ENCODE peak calls at places on chromosomes 5 and 9, in nine cellular contexts. N is uterus, T is AG09309, Z is GM23338, C is fibroblast of pulmonary artery, A is endothelial cell of umbilical vein, Q is astrocyte, B is hepatocyte, X is Peyer's patch. J is an unnamed sample.

GRCh38 chr5:133944263-133945230 is 23.9 kb downstream of the C5orf15 start:
- DNase-seq in C (peak), B (peak), Q (peak), X (peak), N (no peak), T (no peak), Z (peak), A (peak), J (peak)

GRCh38 chr5:171431251-171431777 is 11.9 kb downstream of the FGF18 start:
- DNase-seq in X (no peak), Q (no peak), A (no peak), N (no peak), C (no peak), Z (no peak), B (no peak), T (no peak), J (no peak)

GRCh38 chr9:96856363-96857286 is 2.3 kb upstream of the ZNF782 start:
- DNase-seq in T (peak), N (no peak), A (peak), C (peak), Q (peak), Z (peak), B (peak), X (peak), J (no peak)

GRCh38 chr5:167642779-167643517 is 648.5 kb upstream of the WWC1 start:
- DNase-seq in N (no peak), C (peak), T (peak), A (peak), Q (peak), X (no peak), B (no peak), Z (no peak), J (no peak)

GRCh38 chr9:136787690-136788400 is 3.3 kb upstream of the TMEM141 start:
- DNase-seq in C (peak), N (peak), T (no peak), B (peak), Z (peak), X (peak), A (peak), Q (no peak), J (no peak)

GRCh38 chr5:36878421-36879088 is 2.0 kb downstream of the NIPBL start:
- DNase-seq in A (peak), B (peak), C (peak), Q (peak), T (no peak), Z (peak), N (no peak), X (no peak), J (no peak)

GRCh38 chr5:177129206-177129605 is 4.4 kb upstream of the NSD1 start:
- DNase-seq in X (no peak), T (no peak), A (no peak), Q (no peak), N (no peak), Z (no peak), B (no peak), C (no peak), J (no peak)

GRCh38 chr5:100877277-100877676 is 25.8 kb downstream of the ST8SIA4 start:
- DNase-seq in C (peak), X (no peak), N (no peak), Q (no peak), A (peak), Z (no peak), B (no peak), T (no peak), J (no peak)

GRCh38 chr9:118362123-118362522 is 657.9 kb downstream of the TLR4 start:
- DNase-seq in Q (peak), C (no peak), Z (no peak), N (no peak), X (no peak), A (no peak), B (no peak), T (no peak), J (no peak)

GRCh38 chr9:135339378-135339973 is 140.1 kb upstream of the PPP1R26 start:
- DNase-seq in B (no peak), C (no peak), X (peak), N (peak), A (no peak), T (no peak), Q (no peak), Z (no peak), J (no peak)

GRCh38 chr9:69671904-69672827 is at the start of gene APBA1:
- DNase-seq in N (peak), Z (peak), X (peak), C (peak), A (peak), B (peak), T (no peak), Q (peak), J (peak)

GRCh38 chr9:113520109-113520642 is 56.6 kb downstream of the RGS3 start:
- DNase-seq in N (no peak), Z (no peak), T (no peak), Q (peak), B (peak), A (peak), C (peak), X (peak), J (no peak)

GRCh38 chr5:139847790-139848507 is 52.3 kb downstream of the PSD2 start:
- DNase-seq in Q (peak), N (peak), A (peak), X (peak), C (peak), B (peak), Z (peak), T (no peak), J (no peak)

GRCh38 chr9:105835721-105836120 is 141.4 kb downstream of the TMEM38B start:
- DNase-seq in N (no peak), Q (no peak), C (no peak), Z (no peak), X (no peak), B (no peak), T (no peak), A (no peak), J (no peak)

GRCh38 chr9:118478752-118479151 is 774.5 kb downstream of the TLR4 start:
- DNase-seq in C (no peak), Z (no peak), T (no peak), X (no peak), B (no peak), A (no peak), Q (no peak), N (no peak), J (no peak)

GRCh38 chr9:131188986-131189385 is 63.6 kb downstream of the NUP214 start:
- DNase-seq in N (no peak), A (no peak), Q (no peak), C (no peak), Z (no peak), B (no peak), X (no peak), T (no peak), J (no peak)

GRCh38 chr5:68151812-68152211 is 63.7 kb upstream of the PIK3R1 start:
- DNase-seq in Z (no peak), Q (no peak), A (no peak), N (no peak), T (no peak), X (no peak), C (no peak), B (no peak), J (no peak)

GRCh38 chr5:173230741-173231380 is 4.1 kb downstream of the NKX2-5 start:
- DNase-seq in C (no peak), A (no peak), Z (no peak), Q (no peak), T (no peak), B (no peak), N (no peak), X (peak), J (no peak)

GRCh38 chr9:128523199-128523925 is 18.8 kb downstream of the GLE1 start:
- DNase-seq in Q (peak), Z (peak), T (no peak), X (no peak), N (peak), B (peak), C (peak), A (peak), J (no peak)

GRCh38 chr9:21904776-21905175 is 89.4 kb downstream of the CDKN2A start:
- DNase-seq in A (no peak), Q (no peak), N (no peak), C (no peak), X (no peak), Z (peak), T (no peak), B (no peak), J (no peak)
- TF ChIP-seq CTCF in A (no peak), Q (peak), N (no peak), C (no peak), X (no peak), Z (peak), T (peak), B (no peak), J (peak)

GRCh38 chr9:107248714-107249113 is 34.4 kb upstream of the RAD23B start:
- DNase-seq in T (no peak), Z (no peak), Q (no peak), C (no peak), N (no peak), X (no peak), A (no peak), B (no peak), J (no peak)

GRCh38 chr9:107249665-107250285 is 33.3 kb upstream of the RAD23B start:
- DNase-seq in A (no peak), X (no peak), Z (no peak), N (no peak), B (no peak), Q (no peak), T (no peak), C (no peak), J (no peak)

GRCh38 chr9:107243757-107244156 is 39.3 kb upstream of the RAD23B start:
- DNase-seq in X (peak), Z (no peak), T (no peak), C (peak), Q (peak), B (peak), A (no peak), N (no peak), J (no peak)

GRCh38 chr9:107249131-107249533 is 33.9 kb upstream of the RAD23B start:
- DNase-seq in C (no peak), X (no peak), N (no peak), B (no peak), Z (peak), Q (peak), T (no peak), A (no peak), J (no peak)

GRCh38 chr9:107246259-107247254 is 36.5 kb upstream of the RAD23B start:
- DNase-seq in Z (peak), A (no peak), N (no peak), Q (no peak), T (no peak), B (no peak), C (no peak), X (no peak), J (no peak)
- TF ChIP-seq CTCF in Z (peak), A (no peak), N (no peak), Q (no peak), T (no peak), B (no peak), C (peak), X (no peak), J (no peak)

DNA sequence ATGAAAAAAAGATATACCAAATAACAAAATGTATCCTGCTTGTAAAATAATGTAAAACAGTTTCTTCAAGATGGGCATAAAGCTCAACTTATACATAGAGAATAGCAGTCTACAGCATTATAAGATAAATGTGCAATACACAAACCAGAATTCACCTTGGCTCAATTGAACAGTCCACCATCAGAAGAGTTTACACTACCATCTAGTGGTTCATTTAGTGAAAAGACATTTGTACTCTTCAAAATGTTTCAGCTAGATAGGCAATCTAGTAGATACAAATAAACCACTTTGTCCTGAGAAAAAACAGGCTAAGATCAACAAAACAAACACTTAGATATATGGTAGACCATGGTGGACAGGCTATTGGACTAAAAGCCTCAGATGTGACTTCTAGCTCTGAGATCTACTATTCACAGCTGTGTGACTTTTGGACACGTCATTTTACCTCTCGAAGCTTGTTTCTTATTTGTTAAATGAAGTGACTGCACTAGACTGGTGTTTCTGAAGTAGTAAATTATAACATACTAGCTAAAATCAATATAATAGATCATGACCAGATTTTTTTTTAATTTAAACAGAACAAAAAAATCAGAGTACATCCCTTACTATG is 22.1 kb upstream of the TPD52L3 start:
- DNase-seq in B (peak), Z (peak), Q (peak), T (peak), N (no peak), X (no peak), C (peak), A (peak), J (no peak)
- TF ChIP-seq CTCF in B (peak), Z (peak), Q (peak), T (peak), N (peak), X (peak), C (peak), A (peak), J (peak)

DNA sequence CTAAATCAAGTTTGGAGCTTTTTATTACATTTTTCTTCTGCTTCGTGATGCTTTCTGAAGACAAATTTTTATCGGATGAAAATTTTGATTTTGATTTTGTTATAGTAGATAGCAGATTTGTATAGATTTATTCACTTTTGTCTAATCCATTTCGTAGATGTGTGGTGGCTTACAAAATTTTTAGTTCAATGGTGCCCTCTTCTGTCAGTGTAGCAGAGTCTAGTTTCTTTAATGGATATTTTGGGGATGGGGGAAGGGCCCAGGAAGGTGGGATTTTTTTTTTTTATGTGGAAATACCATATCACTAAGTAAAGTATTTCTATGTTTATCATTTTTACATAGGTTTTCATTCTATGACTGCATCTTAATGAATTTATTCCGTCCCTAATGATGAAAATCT is 259.9 kb upstream of the TARS1 start:
- DNase-seq in X (no peak), Z (peak), C (peak), Q (peak), B (no peak), A (peak), T (peak), N (no peak), J (no peak)
- TF ChIP-seq CTCF in X (no peak), Z (peak), C (peak), Q (peak), B (peak), A (no peak), T (peak), N (no peak), J (peak)

DNA sequence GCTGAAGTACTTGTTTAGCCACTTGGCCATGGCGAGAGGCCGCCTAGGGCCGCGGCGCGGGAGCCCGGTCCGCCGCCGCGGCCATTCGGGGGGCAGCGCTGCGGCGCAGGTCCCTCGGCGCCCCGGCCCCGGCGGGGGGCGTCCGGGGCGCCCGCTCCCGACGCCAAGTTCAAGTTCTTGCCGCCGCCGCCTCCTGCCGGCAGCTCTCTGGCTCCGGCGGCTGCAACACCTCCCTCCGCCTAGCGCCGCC is 486 bp downstream of the SHB start:
- DNase-seq in Z (peak), Q (no peak), N (peak), T (no peak), C (peak), X (peak), B (peak), A (peak), J (no peak)
- TF ChIP-seq CTCF in Z (peak), Q (no peak), N (peak), T (peak), C (peak), X (peak), B (no peak), A (peak), J (peak)

DNA sequence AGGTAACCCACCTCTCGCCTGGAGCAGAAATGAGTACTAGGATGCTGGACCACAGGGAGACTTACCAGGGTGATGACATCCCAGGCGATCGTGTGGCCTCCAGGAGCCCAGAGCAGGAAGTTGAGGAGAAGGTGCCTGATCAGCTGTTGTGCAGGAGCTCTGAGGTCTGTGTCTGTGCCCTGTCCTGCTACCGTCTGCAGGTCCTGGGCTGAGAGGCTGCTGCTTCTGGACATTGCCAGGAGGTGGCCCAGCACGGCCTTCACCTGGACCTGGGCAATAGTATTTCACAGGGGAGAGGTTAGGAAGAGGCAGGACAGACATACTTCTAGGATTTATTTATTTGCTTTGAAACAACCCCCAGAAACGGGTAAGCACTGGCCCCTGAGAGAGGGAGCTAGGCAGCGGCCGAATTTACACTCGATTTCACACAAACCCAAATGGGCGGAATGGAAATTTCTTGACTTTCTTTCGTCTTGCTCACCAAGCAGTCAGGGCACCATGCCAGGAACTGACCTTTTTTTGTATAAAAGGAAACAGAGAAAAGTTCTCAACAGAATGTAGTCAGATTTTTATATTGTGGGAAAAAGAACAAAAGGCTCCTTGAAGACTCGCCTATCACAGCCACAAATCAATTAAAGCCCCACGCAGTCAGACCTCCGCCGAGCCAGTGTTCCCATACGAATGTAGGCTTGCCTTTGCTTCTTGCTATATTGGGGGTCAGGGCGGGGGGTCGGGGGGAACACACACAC is 210.3 kb downstream of the FANCC start:
- DNase-seq in X (peak), C (peak), Q (peak), T (peak), B (no peak), N (peak), Z (no peak), A (peak), J (no peak)
- TF ChIP-seq CTCF in X (no peak), C (no peak), Q (no peak), T (no peak), B (no peak), N (no peak), Z (no peak), A (no peak), J (no peak)

DNA sequence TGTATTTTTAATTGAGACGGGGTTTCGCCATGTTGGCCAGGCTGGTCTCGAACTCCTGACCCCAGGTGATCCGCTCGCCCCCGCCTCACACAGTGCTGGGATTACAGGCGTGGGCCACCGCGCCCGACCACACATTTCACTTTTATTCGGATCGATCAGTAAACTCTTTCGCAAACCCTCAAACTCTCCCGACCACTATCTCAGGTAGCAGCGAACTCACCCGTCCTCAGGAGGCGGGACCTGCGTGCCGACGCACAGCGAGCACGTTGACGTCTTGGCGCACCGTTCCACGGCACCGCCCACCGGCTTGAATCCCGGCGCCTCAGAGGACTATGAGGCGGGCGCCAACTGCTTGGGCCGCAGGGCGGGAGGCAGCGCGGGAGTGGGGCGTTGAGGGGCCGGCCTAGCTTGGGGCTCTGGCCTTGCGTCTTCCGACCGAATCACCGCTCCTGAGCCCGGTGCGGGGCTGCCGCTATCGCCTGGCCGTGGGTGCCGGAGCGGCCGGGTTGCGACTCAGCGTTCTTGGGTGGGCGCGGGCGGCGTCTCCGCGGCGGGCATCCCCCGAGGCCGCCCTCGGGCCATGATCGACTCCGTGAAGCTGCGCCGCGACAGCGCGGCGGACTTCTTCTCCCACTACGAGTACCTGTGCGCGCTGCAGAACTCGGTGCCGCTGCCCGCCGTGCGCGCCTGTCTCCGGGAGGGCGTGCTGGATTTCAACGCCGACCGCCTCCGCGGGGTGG is at the start of gene CEP78:
- DNase-seq in Q (peak), X (peak), A (peak), C (peak), N (peak), Z (peak), B (peak), T (peak), J (peak)
- TF ChIP-seq CTCF in Q (no peak), X (no peak), A (no peak), C (no peak), N (no peak), Z (no peak), B (no peak), T (no peak), J (no peak)

GRCh38 chr5:114790403-114790792 is 379.3 kb downstream of the TRIM36 start:
- DNase-seq in C (no peak), A (no peak), X (no peak), Z (no peak), B (no peak), T (no peak), Q (no peak), N (no peak), J (no peak)

GRCh38 chr5:114789773-114790402 is 379.8 kb downstream of the TRIM36 start:
- DNase-seq in T (no peak), N (no peak), C (peak), A (no peak), B (peak), Z (peak), Q (peak), X (no peak), J (no peak)
- TF ChIP-seq CTCF in T (no peak), N (no peak), C (no peak), A (no peak), B (peak), Z (peak), Q (peak), X (no peak), J (peak)

DNA sequence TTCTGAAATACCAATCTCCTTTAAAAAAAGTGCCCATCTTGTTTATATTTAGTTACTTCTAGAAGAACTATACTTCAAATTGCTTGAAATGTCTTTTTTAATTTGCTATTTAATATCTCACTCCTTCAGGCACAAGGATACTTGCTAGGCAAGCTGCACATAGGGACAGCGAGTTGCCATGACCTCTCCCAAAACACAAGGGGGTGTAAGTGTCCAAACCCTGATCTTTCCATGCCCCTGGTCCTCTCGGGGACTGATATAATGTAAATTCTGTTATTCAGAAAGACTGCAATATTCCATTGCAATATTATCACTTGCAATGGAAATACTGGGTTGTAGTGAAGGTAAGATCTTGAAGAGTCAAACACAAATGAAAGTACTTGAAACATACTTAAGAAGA is 480.4 kb downstream of the CETN3 start:
- DNase-seq in X (no peak), Q (no peak), B (no peak), Z (peak), A (no peak), N (no peak), C (no peak), T (no peak), J (no peak)
- TF ChIP-seq CTCF in X (no peak), Q (no peak), B (no peak), Z (peak), A (no peak), N (no peak), C (no peak), T (no peak), J (peak)